ENCODE peak calls at places on chromosomes 3 and 15, in ten cellular contexts. One of them, this sample, is unnamed.

GRCh38 chr15:56804908-56805307 is 71.6 kb upstream of the ZNF280D start:
- DNase-seq in NB4: no peak
- DNase-seq in GM12865: no peak
- DNase-seq in fibroblast of lung: peak
- DNase-seq in choroid plexus epithelial cell: no peak
- DNase-seq in esophagus squamous epithelium: no peak
- DNase-seq in glutamatergic neuron: no peak
- DNase-seq in heart left ventricle: no peak
- DNase-seq in SK-N-SH: no peak
- DNase-seq in epithelial cell of esophagus: no peak
- DNase-seq in this sample: no peak

GRCh38 chr3:142578309-142579223 is at the start of gene ATR:
- DNase-seq in fibroblast of lung: peak
- DNase-seq in choroid plexus epithelial cell: peak
- DNase-seq in epithelial cell of esophagus: peak
- DNase-seq in esophagus squamous epithelium: peak
- DNase-seq in glutamatergic neuron: peak
- DNase-seq in heart left ventricle: peak
- DNase-seq in NB4: peak
- DNase-seq in SK-N-SH: peak
- DNase-seq in GM12865: peak
- DNase-seq in this sample: peak

GRCh38 chr3:193174137-193174536 is 66.9 kb upstream of the PLAAT1 start:
- DNase-seq in SK-N-SH: no peak
- DNase-seq in NB4: no peak
- DNase-seq in glutamatergic neuron: no peak
- DNase-seq in choroid plexus epithelial cell: no peak
- DNase-seq in fibroblast of lung: no peak
- DNase-seq in esophagus squamous epithelium: no peak
- DNase-seq in epithelial cell of esophagus: peak
- DNase-seq in GM12865: no peak
- DNase-seq in heart left ventricle: no peak
- DNase-seq in this sample: no peak

GRCh38 chr3:87359807-87360206 is 83.4 kb upstream of the POU1F1 start:
- DNase-seq in heart left ventricle: no peak
- DNase-seq in choroid plexus epithelial cell: no peak
- DNase-seq in NB4: no peak
- DNase-seq in epithelial cell of esophagus: peak
- DNase-seq in glutamatergic neuron: no peak
- DNase-seq in SK-N-SH: no peak
- DNase-seq in esophagus squamous epithelium: no peak
- DNase-seq in GM12865: no peak
- DNase-seq in fibroblast of lung: no peak
- DNase-seq in this sample: no peak

GRCh38 chr15:63357061-63357460 is 24.6 kb downstream of the CA12 start:
- DNase-seq in GM12865: no peak
- DNase-seq in fibroblast of lung: no peak
- DNase-seq in esophagus squamous epithelium: no peak
- DNase-seq in heart left ventricle: no peak
- DNase-seq in NB4: no peak
- DNase-seq in choroid plexus epithelial cell: no peak
- DNase-seq in glutamatergic neuron: no peak
- DNase-seq in epithelial cell of esophagus: peak
- DNase-seq in SK-N-SH: no peak
- DNase-seq in this sample: no peak

GRCh38 chr3:180548050-180548449 is 53.9 kb upstream of the TTC14 start:
- DNase-seq in epithelial cell of esophagus: no peak
- DNase-seq in SK-N-SH: no peak
- DNase-seq in NB4: no peak
- DNase-seq in heart left ventricle: no peak
- DNase-seq in GM12865: no peak
- DNase-seq in esophagus squamous epithelium: no peak
- DNase-seq in choroid plexus epithelial cell: no peak
- DNase-seq in fibroblast of lung: no peak
- DNase-seq in glutamatergic neuron: no peak
- DNase-seq in this sample: peak

GRCh38 chr3:195546130-195546560 is 3.0 kb upstream of the PPP1R2 start:
- DNase-seq in NB4: no peak
- DNase-seq in fibroblast of lung: peak
- DNase-seq in SK-N-SH: no peak
- DNase-seq in choroid plexus epithelial cell: peak
- DNase-seq in heart left ventricle: no peak
- DNase-seq in epithelial cell of esophagus: peak
- DNase-seq in glutamatergic neuron: no peak
- DNase-seq in esophagus squamous epithelium: no peak
- DNase-seq in GM12865: no peak
- DNase-seq in this sample: peak

GRCh38 chr15:78873796-78874761 is 1.4 kb downstream of the MORF4L1 start:
- DNase-seq in SK-N-SH: no peak
- DNase-seq in GM12865: peak
- DNase-seq in fibroblast of lung: no peak
- DNase-seq in esophagus squamous epithelium: no peak
- DNase-seq in NB4: peak
- DNase-seq in glutamatergic neuron: no peak
- DNase-seq in epithelial cell of esophagus: peak
- DNase-seq in choroid plexus epithelial cell: peak
- DNase-seq in heart left ventricle: no peak
- DNase-seq in this sample: no peak

GRCh38 chr3:36868614-36869436 is 76.0 kb downstream of the TRANK1 start:
- DNase-seq in glutamatergic neuron: peak
- DNase-seq in fibroblast of lung: peak
- DNase-seq in SK-N-SH: peak
- DNase-seq in epithelial cell of esophagus: peak
- DNase-seq in choroid plexus epithelial cell: peak
- DNase-seq in esophagus squamous epithelium: no peak
- DNase-seq in NB4: peak
- DNase-seq in GM12865: peak
- DNase-seq in heart left ventricle: no peak
- DNase-seq in this sample: peak

GRCh38 chr3:36875397-36875796 is 69.5 kb downstream of the TRANK1 start:
- DNase-seq in GM12865: no peak
- DNase-seq in epithelial cell of esophagus: no peak
- DNase-seq in SK-N-SH: no peak
- DNase-seq in choroid plexus epithelial cell: no peak
- DNase-seq in heart left ventricle: no peak
- DNase-seq in fibroblast of lung: no peak
- DNase-seq in esophagus squamous epithelium: no peak
- DNase-seq in NB4: no peak
- DNase-seq in glutamatergic neuron: no peak
- DNase-seq in this sample: no peak

GRCh38 chr3:36874351-36874874 is 70.4 kb downstream of the TRANK1 start:
- DNase-seq in epithelial cell of esophagus: no peak
- DNase-seq in GM12865: no peak
- DNase-seq in heart left ventricle: no peak
- DNase-seq in fibroblast of lung: no peak
- DNase-seq in SK-N-SH: no peak
- DNase-seq in choroid plexus epithelial cell: peak
- DNase-seq in esophagus squamous epithelium: no peak
- DNase-seq in glutamatergic neuron: no peak
- DNase-seq in NB4: no peak
- DNase-seq in this sample: no peak

GRCh38 chr3:36867810-36868209 is 77.0 kb downstream of the TRANK1 start:
- DNase-seq in fibroblast of lung: no peak
- DNase-seq in esophagus squamous epithelium: no peak
- DNase-seq in epithelial cell of esophagus: no peak
- DNase-seq in heart left ventricle: no peak
- DNase-seq in glutamatergic neuron: no peak
- DNase-seq in NB4: no peak
- DNase-seq in SK-N-SH: no peak
- DNase-seq in choroid plexus epithelial cell: no peak
- DNase-seq in GM12865: no peak
- DNase-seq in this sample: no peak

DNA sequence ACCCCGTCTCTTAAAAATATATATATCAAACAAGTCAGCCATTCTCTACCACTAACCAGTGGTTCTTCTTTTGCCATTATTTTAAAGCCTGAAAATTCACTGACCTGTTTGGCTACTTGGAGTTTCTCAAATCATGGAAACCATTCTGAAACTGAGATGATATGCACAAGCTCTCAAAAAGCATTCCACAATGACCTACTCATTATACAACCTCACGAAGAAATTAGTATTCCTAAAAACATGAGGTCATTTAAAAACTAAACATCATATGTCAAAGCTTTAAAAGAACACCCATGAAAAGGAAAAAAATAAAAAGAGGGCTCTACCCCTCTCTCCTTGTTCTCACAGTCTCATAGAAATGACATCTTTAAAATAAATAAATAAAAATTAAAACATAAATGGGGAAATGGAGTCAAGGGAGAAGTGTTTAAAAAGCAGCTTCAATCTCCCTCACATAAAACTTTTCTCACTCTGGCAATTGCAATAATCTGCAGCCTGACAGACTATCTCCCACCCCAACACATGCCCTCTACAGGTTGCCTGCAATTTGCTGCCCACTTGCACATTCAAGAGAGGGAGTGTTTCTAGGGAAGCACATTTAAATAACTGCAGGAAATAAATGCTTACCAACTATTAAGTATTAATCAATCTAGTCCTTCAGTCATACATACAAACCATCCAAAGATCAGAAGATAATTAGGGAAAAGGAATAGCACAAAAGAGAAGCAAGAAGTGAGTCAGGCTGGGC is 73.3 kb downstream of the TRANK1 start:
- DNase-seq in epithelial cell of esophagus: no peak
- DNase-seq in heart left ventricle: no peak
- DNase-seq in fibroblast of lung: no peak
- DNase-seq in esophagus squamous epithelium: no peak
- DNase-seq in NB4: no peak
- DNase-seq in glutamatergic neuron: no peak
- DNase-seq in GM12865: no peak
- DNase-seq in SK-N-SH: no peak
- DNase-seq in choroid plexus epithelial cell: no peak
- DNase-seq in this sample: no peak
- TF ChIP-seq CTCF in epithelial cell of esophagus: no peak
- TF ChIP-seq CTCF in heart left ventricle: no peak
- TF ChIP-seq CTCF in fibroblast of lung: no peak
- TF ChIP-seq CTCF in esophagus squamous epithelium: no peak
- TF ChIP-seq CTCF in NB4: peak
- TF ChIP-seq CTCF in glutamatergic neuron: no peak
- TF ChIP-seq CTCF in GM12865: no peak
- TF ChIP-seq CTCF in SK-N-SH: no peak
- TF ChIP-seq CTCF in choroid plexus epithelial cell: no peak
- TF ChIP-seq CTCF in this sample: no peak

GRCh38 chr3:184609861-184610365 is 48.3 kb downstream of the EPHB3 start:
- DNase-seq in esophagus squamous epithelium: no peak
- DNase-seq in NB4: no peak
- DNase-seq in choroid plexus epithelial cell: no peak
- DNase-seq in glutamatergic neuron: no peak
- DNase-seq in heart left ventricle: peak
- DNase-seq in epithelial cell of esophagus: no peak
- DNase-seq in fibroblast of lung: no peak
- DNase-seq in GM12865: no peak
- DNase-seq in SK-N-SH: no peak
- DNase-seq in this sample: no peak
- TF ChIP-seq CTCF in esophagus squamous epithelium: no peak
- TF ChIP-seq CTCF in NB4: no peak
- TF ChIP-seq CTCF in choroid plexus epithelial cell: no peak
- TF ChIP-seq CTCF in glutamatergic neuron: no peak
- TF ChIP-seq CTCF in heart left ventricle: no peak
- TF ChIP-seq CTCF in epithelial cell of esophagus: no peak
- TF ChIP-seq CTCF in fibroblast of lung: no peak
- TF ChIP-seq CTCF in GM12865: no peak
- TF ChIP-seq CTCF in SK-N-SH: no peak
- TF ChIP-seq CTCF in this sample: no peak

GRCh38 chr3:171569571-171570132 is 109.4 kb upstream of the TNIK start:
- DNase-seq in fibroblast of lung: no peak
- DNase-seq in glutamatergic neuron: no peak
- DNase-seq in epithelial cell of esophagus: no peak
- DNase-seq in SK-N-SH: no peak
- DNase-seq in esophagus squamous epithelium: no peak
- DNase-seq in heart left ventricle: no peak
- DNase-seq in NB4: peak
- DNase-seq in GM12865: no peak
- DNase-seq in choroid plexus epithelial cell: no peak
- DNase-seq in this sample: no peak

GRCh38 chr3:171564723-171565122 is 104.5 kb upstream of the TNIK start:
- DNase-seq in heart left ventricle: no peak
- DNase-seq in SK-N-SH: no peak
- DNase-seq in glutamatergic neuron: no peak
- DNase-seq in GM12865: no peak
- DNase-seq in fibroblast of lung: no peak
- DNase-seq in epithelial cell of esophagus: no peak
- DNase-seq in choroid plexus epithelial cell: no peak
- DNase-seq in NB4: peak
- DNase-seq in esophagus squamous epithelium: no peak
- DNase-seq in this sample: no peak

GRCh38 chr3:171565671-171566070 is 105.5 kb upstream of the TNIK start:
- DNase-seq in fibroblast of lung: peak
- DNase-seq in esophagus squamous epithelium: no peak
- DNase-seq in SK-N-SH: no peak
- DNase-seq in GM12865: no peak
- DNase-seq in epithelial cell of esophagus: peak
- DNase-seq in heart left ventricle: no peak
- DNase-seq in glutamatergic neuron: no peak
- DNase-seq in choroid plexus epithelial cell: peak
- DNase-seq in NB4: peak
- DNase-seq in this sample: peak

GRCh38 chr3:171565133-171565532 is 104.9 kb upstream of the TNIK start:
- DNase-seq in GM12865: no peak
- DNase-seq in esophagus squamous epithelium: no peak
- DNase-seq in NB4: no peak
- DNase-seq in heart left ventricle: no peak
- DNase-seq in choroid plexus epithelial cell: no peak
- DNase-seq in glutamatergic neuron: no peak
- DNase-seq in SK-N-SH: no peak
- DNase-seq in fibroblast of lung: no peak
- DNase-seq in epithelial cell of esophagus: no peak
- DNase-seq in this sample: no peak

DNA sequence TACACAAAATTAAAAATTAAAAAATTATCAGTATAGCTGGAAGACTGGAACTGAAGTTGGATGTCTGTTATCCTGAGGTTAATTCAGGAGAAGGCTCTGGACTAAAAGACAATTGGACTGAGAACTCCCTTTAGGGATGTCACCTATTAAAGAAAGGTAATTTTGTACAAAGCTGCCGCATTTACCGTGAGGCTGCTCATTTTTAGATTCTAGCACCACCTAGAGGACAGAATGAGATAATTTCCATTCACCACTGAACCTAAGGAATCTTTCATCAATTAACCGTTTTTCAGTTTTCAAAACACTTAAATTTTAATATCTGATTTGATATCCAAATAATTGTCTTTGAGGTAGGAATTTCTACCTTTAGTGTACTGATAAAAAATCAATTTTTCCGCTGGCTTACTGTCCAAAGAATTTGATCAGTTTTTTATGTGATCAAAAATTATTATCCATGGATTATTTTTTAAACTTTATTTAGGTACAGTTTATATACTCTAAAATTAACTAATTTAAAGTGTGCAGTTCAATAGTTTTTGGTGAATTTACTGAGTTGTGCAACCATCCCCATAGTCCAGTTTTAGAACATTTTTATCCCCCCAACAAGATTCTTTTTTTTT is 106.7 kb upstream of the TNIK start:
- DNase-seq in heart left ventricle: no peak
- DNase-seq in esophagus squamous epithelium: no peak
- DNase-seq in epithelial cell of esophagus: peak
- DNase-seq in GM12865: peak
- DNase-seq in glutamatergic neuron: no peak
- DNase-seq in NB4: peak
- DNase-seq in fibroblast of lung: peak
- DNase-seq in choroid plexus epithelial cell: peak
- DNase-seq in SK-N-SH: peak
- DNase-seq in this sample: peak
- TF ChIP-seq CTCF in heart left ventricle: peak
- TF ChIP-seq CTCF in esophagus squamous epithelium: peak
- TF ChIP-seq CTCF in epithelial cell of esophagus: peak
- TF ChIP-seq CTCF in GM12865: peak
- TF ChIP-seq CTCF in glutamatergic neuron: peak
- TF ChIP-seq CTCF in NB4: peak
- TF ChIP-seq CTCF in fibroblast of lung: peak
- TF ChIP-seq CTCF in choroid plexus epithelial cell: peak
- TF ChIP-seq CTCF in SK-N-SH: peak
- TF ChIP-seq CTCF in this sample: peak

DNA sequence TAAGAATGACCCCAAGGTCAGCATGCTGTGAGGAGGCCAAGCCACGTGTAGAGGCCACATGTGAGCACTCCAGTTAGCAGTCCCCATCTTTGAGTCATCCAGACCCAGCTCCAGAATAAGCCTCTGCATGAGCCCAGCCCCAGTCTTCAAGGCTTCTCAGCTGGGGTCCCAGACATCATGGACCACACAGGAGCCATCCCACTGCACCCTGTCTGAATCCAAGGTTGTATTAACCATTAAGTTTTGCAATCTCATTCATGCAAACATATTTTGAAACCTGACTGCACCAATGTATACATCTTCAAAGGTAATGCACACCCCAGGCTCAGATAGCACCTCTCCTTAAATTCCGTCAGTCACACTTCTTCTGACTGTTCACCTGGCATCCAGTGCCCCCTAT is 249.1 kb upstream of the CHRNA7 start:
- DNase-seq in fibroblast of lung: no peak
- DNase-seq in esophagus squamous epithelium: no peak
- DNase-seq in choroid plexus epithelial cell: no peak
- DNase-seq in heart left ventricle: no peak
- DNase-seq in SK-N-SH: no peak
- DNase-seq in epithelial cell of esophagus: no peak
- DNase-seq in NB4: no peak
- DNase-seq in GM12865: no peak
- DNase-seq in glutamatergic neuron: no peak
- DNase-seq in this sample: no peak
- TF ChIP-seq CTCF in fibroblast of lung: no peak
- TF ChIP-seq CTCF in esophagus squamous epithelium: no peak
- TF ChIP-seq CTCF in choroid plexus epithelial cell: no peak
- TF ChIP-seq CTCF in heart left ventricle: no peak
- TF ChIP-seq CTCF in SK-N-SH: no peak
- TF ChIP-seq CTCF in epithelial cell of esophagus: no peak
- TF ChIP-seq CTCF in NB4: no peak
- TF ChIP-seq CTCF in GM12865: no peak
- TF ChIP-seq CTCF in glutamatergic neuron: no peak
- TF ChIP-seq CTCF in this sample: no peak